ENCODE peak calls at places on chromosomes 3 and 15, in eight cellular contexts. One of them, this sample, is unnamed.

GRCh38 chr3:190053919-190054672 is 66.6 kb downstream of the P3H2 start:
- DNase-seq in A549: peak
- DNase-seq in HL-60: no peak
- DNase-seq in WTC11: no peak
- DNase-seq in HFFc6: peak
- DNase-seq in endothelial cell: no peak
- DNase-seq in stomach: no peak
- DNase-seq in neural crest cell: no peak
- DNase-seq in this sample: no peak

GRCh38 chr15:85430406-85431204 is 50.2 kb downstream of the AKAP13 start:
- DNase-seq in A549: no peak
- DNase-seq in HL-60: no peak
- DNase-seq in WTC11: no peak
- DNase-seq in HFFc6: no peak
- DNase-seq in endothelial cell: no peak
- DNase-seq in stomach: no peak
- DNase-seq in neural crest cell: no peak
- DNase-seq in this sample: no peak

GRCh38 chr15:93047621-93048425 is 41.2 kb downstream of the RGMA start:
- DNase-seq in A549: no peak
- DNase-seq in HL-60: peak
- DNase-seq in WTC11: no peak
- DNase-seq in HFFc6: no peak
- DNase-seq in endothelial cell: no peak
- DNase-seq in stomach: no peak
- DNase-seq in neural crest cell: no peak
- DNase-seq in this sample: no peak

GRCh38 chr3:143001034-143001368 is 369 bp upstream of the U2SURP start:
- DNase-seq in A549: no peak
- DNase-seq in HL-60: peak
- DNase-seq in WTC11: no peak
- DNase-seq in HFFc6: no peak
- DNase-seq in endothelial cell: no peak
- DNase-seq in stomach: no peak
- DNase-seq in neural crest cell: no peak
- DNase-seq in this sample: no peak

GRCh38 chr3:59559721-59560514 is 510.1 kb upstream of the CFAP20DC start:
- DNase-seq in A549: peak
- DNase-seq in HL-60: no peak
- DNase-seq in WTC11: no peak
- DNase-seq in HFFc6: peak
- DNase-seq in endothelial cell: no peak
- DNase-seq in stomach: no peak
- DNase-seq in neural crest cell: no peak
- DNase-seq in this sample: no peak

GRCh38 chr3:169836058-169836941 is 23.6 kb upstream of the LRRC34 start:
- DNase-seq in A549: no peak
- DNase-seq in HL-60: no peak
- DNase-seq in WTC11: no peak
- DNase-seq in HFFc6: peak
- DNase-seq in endothelial cell: no peak
- DNase-seq in stomach: no peak
- DNase-seq in neural crest cell: no peak
- DNase-seq in this sample: no peak

GRCh38 chr3:117433439-117433838 is 723.9 kb downstream of the TUSC7 start:
- DNase-seq in A549: no peak
- DNase-seq in HL-60: no peak
- DNase-seq in WTC11: no peak
- DNase-seq in HFFc6: no peak
- DNase-seq in endothelial cell: no peak
- DNase-seq in stomach: no peak
- DNase-seq in neural crest cell: no peak
- DNase-seq in this sample: no peak

GRCh38 chr3:128152419-128153155 is 694 bp upstream of the EEFSEC start:
- DNase-seq in A549: peak
- DNase-seq in HL-60: peak
- DNase-seq in WTC11: no peak
- DNase-seq in HFFc6: peak
- DNase-seq in endothelial cell: no peak
- DNase-seq in stomach: no peak
- DNase-seq in neural crest cell: no peak
- DNase-seq in this sample: no peak

GRCh38 chr3:142243134-142243533 is 17.7 kb upstream of the GK5 start:
- DNase-seq in A549: no peak
- DNase-seq in HL-60: no peak
- DNase-seq in WTC11: no peak
- DNase-seq in HFFc6: no peak
- DNase-seq in endothelial cell: no peak
- DNase-seq in stomach: no peak
- DNase-seq in neural crest cell: no peak
- DNase-seq in this sample: no peak

GRCh38 chr3:172607305-172608121 is 84.3 kb upstream of the TNFSF10 start:
- DNase-seq in A549: no peak
- DNase-seq in HL-60: no peak
- DNase-seq in WTC11: no peak
- DNase-seq in HFFc6: peak
- DNase-seq in endothelial cell: no peak
- DNase-seq in stomach: no peak
- DNase-seq in neural crest cell: no peak
- DNase-seq in this sample: no peak

GRCh38 chr3:187072582-187072981 is 66.7 kb downstream of the RPL39L start:
- DNase-seq in A549: no peak
- DNase-seq in HL-60: peak
- DNase-seq in WTC11: no peak
- DNase-seq in HFFc6: no peak
- DNase-seq in endothelial cell: no peak
- DNase-seq in stomach: no peak
- DNase-seq in neural crest cell: no peak
- DNase-seq in this sample: no peak

GRCh38 chr15:68518785-68519430 is 59.9 kb upstream of the CORO2B start:
- DNase-seq in A549: no peak
- DNase-seq in HL-60: peak
- DNase-seq in WTC11: no peak
- DNase-seq in HFFc6: no peak
- DNase-seq in endothelial cell: no peak
- DNase-seq in stomach: no peak
- DNase-seq in neural crest cell: no peak
- DNase-seq in this sample: no peak

GRCh38 chr3:117103645-117104044 is 394.1 kb downstream of the TUSC7 start:
- DNase-seq in A549: no peak
- DNase-seq in HL-60: no peak
- DNase-seq in WTC11: no peak
- DNase-seq in HFFc6: no peak
- DNase-seq in endothelial cell: no peak
- DNase-seq in stomach: no peak
- DNase-seq in neural crest cell: no peak
- DNase-seq in this sample: no peak

GRCh38 chr15:63483521-63484371 is 20.6 kb upstream of the USP3 start:
- DNase-seq in A549: peak
- DNase-seq in HL-60: peak
- DNase-seq in WTC11: no peak
- DNase-seq in HFFc6: no peak
- DNase-seq in endothelial cell: no peak
- DNase-seq in stomach: no peak
- DNase-seq in neural crest cell: no peak
- DNase-seq in this sample: peak

GRCh38 chr3:55704521-55704920 is 217.4 kb upstream of the WNT5A start:
- DNase-seq in A549: no peak
- DNase-seq in HL-60: no peak
- DNase-seq in WTC11: no peak
- DNase-seq in HFFc6: peak
- DNase-seq in endothelial cell: no peak
- DNase-seq in stomach: no peak
- DNase-seq in neural crest cell: no peak
- DNase-seq in this sample: no peak

DNA sequence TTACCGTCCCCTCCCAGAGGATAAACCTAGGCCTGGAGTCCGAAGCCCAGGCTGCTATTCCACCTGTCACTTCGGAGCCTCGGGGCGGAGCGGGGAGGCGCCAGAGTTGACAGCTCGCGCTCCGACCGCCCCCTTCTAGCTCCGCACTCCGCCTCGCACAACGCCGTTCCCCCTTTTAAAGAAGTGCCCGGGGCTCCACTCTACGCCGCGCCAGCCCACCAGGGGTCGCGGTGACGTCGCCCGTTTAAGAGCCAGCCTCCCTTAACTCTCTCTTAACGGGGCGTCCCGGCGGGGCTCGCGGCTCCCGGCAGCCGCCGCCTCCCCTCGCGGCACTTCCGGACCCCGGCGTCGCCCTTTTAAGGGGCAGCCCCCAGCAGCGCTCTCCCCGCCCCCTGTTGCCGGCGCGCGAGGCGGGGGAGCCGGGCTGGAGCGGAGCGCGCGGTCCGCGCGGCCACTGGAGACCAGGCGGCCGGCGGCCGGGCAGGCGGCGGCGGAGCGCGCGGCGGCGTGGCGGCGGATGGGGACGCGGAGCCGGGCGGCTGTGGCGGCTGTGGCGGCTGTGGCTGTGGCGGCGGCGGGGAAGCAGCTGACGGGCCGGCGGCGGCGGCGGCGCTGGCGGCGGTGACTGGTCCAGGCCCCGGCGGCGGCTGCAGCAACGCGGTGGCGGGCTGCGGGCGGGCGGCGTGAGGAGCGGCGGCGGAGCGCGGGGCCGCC is at the start of gene INAFM2:
- DNase-seq in A549: peak
- DNase-seq in HL-60: peak
- DNase-seq in WTC11: peak
- DNase-seq in HFFc6: peak
- DNase-seq in endothelial cell: peak
- DNase-seq in stomach: peak
- DNase-seq in neural crest cell: peak
- DNase-seq in this sample: peak
- TF ChIP-seq CTCF in A549: peak
- TF ChIP-seq CTCF in HL-60: no peak
- TF ChIP-seq CTCF in WTC11: no peak
- TF ChIP-seq CTCF in HFFc6: peak
- TF ChIP-seq CTCF in endothelial cell: peak
- TF ChIP-seq CTCF in stomach: peak
- TF ChIP-seq CTCF in neural crest cell: peak
- TF ChIP-seq CTCF in this sample: peak

GRCh38 chr3:9362731-9363530 is at the start of gene THUMPD3:
- DNase-seq in A549: peak
- DNase-seq in HL-60: peak
- DNase-seq in WTC11: peak
- DNase-seq in HFFc6: peak
- DNase-seq in endothelial cell: peak
- DNase-seq in stomach: peak
- DNase-seq in neural crest cell: peak
- DNase-seq in this sample: peak
- TF ChIP-seq CTCF in A549: no peak
- TF ChIP-seq CTCF in HL-60: no peak
- TF ChIP-seq CTCF in WTC11: no peak
- TF ChIP-seq CTCF in HFFc6: peak
- TF ChIP-seq CTCF in endothelial cell: no peak
- TF ChIP-seq CTCF in stomach: no peak
- TF ChIP-seq CTCF in neural crest cell: no peak
- TF ChIP-seq CTCF in this sample: no peak

DNA sequence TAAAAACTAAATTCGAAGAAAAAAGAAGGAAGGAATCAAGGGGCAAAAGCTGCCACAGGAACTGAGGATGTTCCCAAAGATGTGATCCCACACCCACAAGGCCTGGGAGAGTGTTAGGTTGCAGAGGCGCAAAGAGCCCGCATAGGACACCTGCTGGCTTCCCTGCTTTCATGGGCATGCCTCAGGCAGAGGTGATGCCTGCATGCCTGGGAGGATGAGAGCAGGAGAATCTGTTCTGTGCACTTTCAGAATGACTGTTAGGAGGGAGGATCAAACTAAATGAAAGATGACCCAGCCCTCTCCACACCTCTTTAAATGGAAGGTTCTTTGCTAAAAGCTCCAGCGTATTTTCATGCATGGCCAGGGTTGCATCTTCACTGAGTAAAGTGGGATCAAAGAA is 162.4 kb downstream of the PLCL2 start:
- DNase-seq in A549: no peak
- DNase-seq in HL-60: no peak
- DNase-seq in WTC11: peak
- DNase-seq in HFFc6: no peak
- DNase-seq in endothelial cell: no peak
- DNase-seq in stomach: no peak
- DNase-seq in neural crest cell: no peak
- DNase-seq in this sample: no peak
- TF ChIP-seq CTCF in A549: no peak
- TF ChIP-seq CTCF in HL-60: no peak
- TF ChIP-seq CTCF in WTC11: no peak
- TF ChIP-seq CTCF in HFFc6: no peak
- TF ChIP-seq CTCF in endothelial cell: no peak
- TF ChIP-seq CTCF in stomach: no peak
- TF ChIP-seq CTCF in neural crest cell: no peak
- TF ChIP-seq CTCF in this sample: no peak

DNA sequence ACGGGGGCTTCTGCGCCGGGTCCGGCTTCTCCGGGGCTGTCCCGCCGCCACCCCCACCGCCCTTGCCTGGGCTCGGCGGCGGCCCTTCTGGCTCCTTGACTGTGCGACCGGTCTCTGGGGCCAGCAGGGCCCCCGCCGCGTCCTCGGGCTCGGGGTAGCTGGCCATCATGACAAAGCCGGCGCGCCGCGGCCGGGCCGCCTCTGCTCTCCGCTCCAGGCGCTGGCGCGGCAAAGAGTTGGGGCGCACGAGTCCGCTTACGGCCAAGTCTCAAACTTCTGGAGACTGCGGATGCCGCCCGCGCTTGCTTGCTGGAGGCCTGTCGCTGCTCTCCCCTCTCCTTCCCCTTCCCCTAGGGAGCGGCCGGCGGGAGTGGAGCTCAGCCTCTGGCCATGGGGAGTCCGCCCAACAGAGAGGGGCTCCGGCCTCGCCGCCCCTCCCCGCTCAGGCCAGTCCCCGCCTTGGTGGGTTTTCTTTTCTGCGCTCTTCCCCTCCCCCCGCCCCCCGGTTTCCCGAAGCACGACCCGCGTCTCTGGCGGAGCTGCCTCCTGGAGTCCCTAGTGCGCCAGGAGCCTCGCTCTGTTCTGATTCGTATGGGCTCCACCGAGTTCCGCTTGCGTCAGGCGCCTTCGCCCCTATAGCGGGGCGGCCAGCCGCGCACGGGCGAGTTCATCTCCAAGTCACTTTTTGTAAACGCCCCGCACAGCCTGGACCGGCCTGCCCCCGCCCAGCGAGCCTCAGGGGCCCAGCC is at the start of the genes FOXL2 and FOXL2NB:
- DNase-seq in A549: peak
- DNase-seq in HL-60: no peak
- DNase-seq in WTC11: peak
- DNase-seq in HFFc6: peak
- DNase-seq in endothelial cell: peak
- DNase-seq in stomach: no peak
- DNase-seq in neural crest cell: no peak
- DNase-seq in this sample: no peak
- TF ChIP-seq CTCF in A549: no peak
- TF ChIP-seq CTCF in HL-60: no peak
- TF ChIP-seq CTCF in WTC11: no peak
- TF ChIP-seq CTCF in HFFc6: no peak
- TF ChIP-seq CTCF in endothelial cell: no peak
- TF ChIP-seq CTCF in stomach: no peak
- TF ChIP-seq CTCF in neural crest cell: peak
- TF ChIP-seq CTCF in this sample: peak

This sample was measured in CD14-positive monocyte.